ENCODE peak calls at places on chromosomes 16 and 17, in five cellular contexts. One of them, this sample, is unnamed.

GRCh38 chr17:44312396-44313104 is 4.1 kb downstream of the RUNDC3A start:
- DNase-seq in GM12878: no peak
- DNase-seq in A549: no peak
- DNase-seq in HepG2: no peak
- DNase-seq in K562: no peak
- DNase-seq in this sample: no peak

GRCh38 chr17:81393684-81394376 is 1.4 kb upstream of the BAHCC1 start:
- DNase-seq in K562: peak
- DNase-seq in GM12878: peak
- DNase-seq in HepG2: peak
- DNase-seq in A549: peak
- DNase-seq in this sample: peak

GRCh38 chr16:87851601-87852000 is 17.7 kb downstream of the SLC7A5 start:
- DNase-seq in A549: no peak
- DNase-seq in GM12878: no peak
- DNase-seq in K562: no peak
- DNase-seq in HepG2: no peak
- DNase-seq in this sample: no peak

GRCh38 chr16:53372942-53373871 is 61.1 kb upstream of the RBL2 start:
- DNase-seq in A549: peak
- DNase-seq in GM12878: no peak
- DNase-seq in K562: peak
- DNase-seq in HepG2: no peak
- DNase-seq in this sample: peak

GRCh38 chr17:16924701-16925440 is 47.0 kb downstream of the TNFRSF13B start:
- DNase-seq in HepG2: no peak
- DNase-seq in K562: no peak
- DNase-seq in GM12878: no peak
- DNase-seq in A549: no peak
- DNase-seq in this sample: no peak

GRCh38 chr16:82653550-82654511 is 27.1 kb downstream of the CDH13 start:
- DNase-seq in HepG2: peak
- DNase-seq in A549: peak
- DNase-seq in K562: no peak
- DNase-seq in GM12878: peak
- DNase-seq in this sample: peak

GRCh38 chr17:44200478-44201155 is 933 bp upstream of the ATXN7L3 start:
- DNase-seq in A549: no peak
- DNase-seq in K562: no peak
- DNase-seq in GM12878: no peak
- DNase-seq in HepG2: peak
- DNase-seq in this sample: peak

GRCh38 chr16:83402969-83403368 is 404.8 kb upstream of the HSBP1 start:
- DNase-seq in K562: no peak
- DNase-seq in HepG2: no peak
- DNase-seq in A549: no peak
- DNase-seq in GM12878: no peak
- DNase-seq in this sample: peak

GRCh38 chr16:2827831-2828520 is 2.1 kb upstream of the ZG16B start:
- DNase-seq in K562: peak
- DNase-seq in GM12878: no peak
- DNase-seq in HepG2: no peak
- DNase-seq in A549: no peak
- DNase-seq in this sample: peak

GRCh38 chr16:75320435-75320834 is 69.0 kb upstream of the BCAR1 start:
- DNase-seq in GM12878: no peak
- DNase-seq in A549: no peak
- DNase-seq in K562: no peak
- DNase-seq in HepG2: peak
- DNase-seq in this sample: no peak

GRCh38 chr17:38729886-38730525 is at the start of gene CISD3:
- DNase-seq in K562: peak
- DNase-seq in HepG2: peak
- DNase-seq in GM12878: no peak
- DNase-seq in A549: peak
- DNase-seq in this sample: peak

GRCh38 chr17:45043268-45043681 is 8.2 kb downstream of the DCAKD start:
- DNase-seq in A549: no peak
- DNase-seq in HepG2: no peak
- DNase-seq in K562: no peak
- DNase-seq in GM12878: no peak
- DNase-seq in this sample: no peak

GRCh38 chr17:34622862-34623261 is 43.5 kb downstream of the TMEM132E start:
- DNase-seq in HepG2: no peak
- DNase-seq in K562: no peak
- DNase-seq in GM12878: no peak
- DNase-seq in A549: no peak
- DNase-seq in this sample: no peak

GRCh38 chr17:37671813-37672544 is 28.7 kb upstream of the DDX52 start:
- DNase-seq in K562: no peak
- DNase-seq in HepG2: peak
- DNase-seq in GM12878: no peak
- DNase-seq in A549: peak
- DNase-seq in this sample: no peak

GRCh38 chr17:68565656-68566055 is 35.5 kb downstream of the FAM20A start:
- DNase-seq in A549: no peak
- DNase-seq in K562: no peak
- DNase-seq in GM12878: no peak
- DNase-seq in HepG2: no peak
- DNase-seq in this sample: no peak

GRCh38 chr16:68995011-68995504 is 110.4 kb upstream of the HAS3 start:
- DNase-seq in K562: no peak
- DNase-seq in HepG2: peak
- DNase-seq in A549: peak
- DNase-seq in GM12878: no peak
- DNase-seq in this sample: peak

GRCh38 chr16:77322757-77323156 is 112.1 kb downstream of the ADAMTS18 start:
- DNase-seq in A549: no peak
- DNase-seq in GM12878: no peak
- DNase-seq in HepG2: no peak
- DNase-seq in K562: no peak
- DNase-seq in this sample: no peak

GRCh38 chr16:27520982-27521673 is 28.6 kb downstream of the GTF3C1 start:
- DNase-seq in GM12878: no peak
- DNase-seq in K562: no peak
- DNase-seq in HepG2: no peak
- DNase-seq in A549: no peak
- DNase-seq in this sample: no peak

GRCh38 chr17:80359422-80360110 is 55.4 kb upstream of the ENDOV start:
- DNase-seq in GM12878: no peak
- DNase-seq in K562: no peak
- DNase-seq in A549: no peak
- DNase-seq in HepG2: no peak
- DNase-seq in this sample: no peak

GRCh38 chr17:77451271-77451893 is 310.6 kb downstream of the SEC14L1 start:
- DNase-seq in GM12878: no peak
- DNase-seq in HepG2: peak
- DNase-seq in A549: no peak
- DNase-seq in K562: peak
- DNase-seq in this sample: peak

GRCh38 chr16:27378871-27379580 is 22.9 kb upstream of the IL21R start:
- DNase-seq in GM12878: no peak
- DNase-seq in K562: no peak
- DNase-seq in A549: no peak
- DNase-seq in HepG2: no peak
- DNase-seq in this sample: no peak

GRCh38 chr16:73565263-73565662 is 517.3 kb upstream of the ZFHX3 start:
- DNase-seq in A549: no peak
- DNase-seq in HepG2: peak
- DNase-seq in GM12878: no peak
- DNase-seq in K562: no peak
- DNase-seq in this sample: peak

GRCh38 chr17:8681175-8681949 is 50.8 kb upstream of the MYH10 start:
- DNase-seq in HepG2: no peak
- DNase-seq in A549: no peak
- DNase-seq in K562: no peak
- DNase-seq in GM12878: no peak
- DNase-seq in this sample: no peak

GRCh38 chr16:84704253-84704652 is 4.5 kb downstream of the USP10 start:
- DNase-seq in A549: no peak
- DNase-seq in K562: no peak
- DNase-seq in HepG2: no peak
- DNase-seq in GM12878: no peak
- DNase-seq in this sample: no peak

GRCh38 chr16:58123896-58124600 is 5.1 kb downstream of the CFAP20 start:
- DNase-seq in GM12878: no peak
- DNase-seq in HepG2: no peak
- DNase-seq in K562: no peak
- DNase-seq in A549: no peak
- DNase-seq in this sample: no peak

GRCh38 chr17:73393381-73393780 is 81.6 kb upstream of the CDC42EP4 start:
- DNase-seq in HepG2: no peak
- DNase-seq in K562: no peak
- DNase-seq in A549: no peak
- DNase-seq in GM12878: no peak
- DNase-seq in this sample: no peak

GRCh38 chr17:81231121-81231645 is 7.7 kb downstream of the TEPSIN start:
- DNase-seq in A549: no peak
- DNase-seq in HepG2: no peak
- DNase-seq in GM12878: no peak
- DNase-seq in K562: no peak
- DNase-seq in this sample: no peak

GRCh38 chr16:66905633-66906539 is 12.8 kb downstream of the CDH16 start:
- DNase-seq in HepG2: peak
- DNase-seq in K562: peak
- DNase-seq in GM12878: no peak
- DNase-seq in A549: no peak
- DNase-seq in this sample: peak

GRCh38 chr17:80621335-80622169 is 76.9 kb downstream of the RPTOR start:
- DNase-seq in A549: no peak
- DNase-seq in HepG2: no peak
- DNase-seq in GM12878: no peak
- DNase-seq in K562: no peak
- DNase-seq in this sample: no peak

GRCh38 chr16:27222499-27223225 is 19.3 kb downstream of the KDM8 start:
- DNase-seq in HepG2: no peak
- DNase-seq in K562: no peak
- DNase-seq in A549: no peak
- DNase-seq in GM12878: no peak
- DNase-seq in this sample: no peak

GRCh38 chr16:81601008-81601428 is 156.4 kb downstream of the CMIP start:
- DNase-seq in HepG2: no peak
- DNase-seq in A549: peak
- DNase-seq in K562: no peak
- DNase-seq in GM12878: no peak
- DNase-seq in this sample: no peak

GRCh38 chr16:13021996-13022395 is 120.6 kb downstream of the SHISA9 start:
- DNase-seq in A549: no peak
- DNase-seq in GM12878: no peak
- DNase-seq in K562: no peak
- DNase-seq in HepG2: no peak
- DNase-seq in this sample: no peak

GRCh38 chr17:49646391-49647255 is 31.3 kb downstream of the SPOP start:
- DNase-seq in A549: no peak
- DNase-seq in HepG2: peak
- DNase-seq in GM12878: peak
- DNase-seq in K562: no peak
- DNase-seq in this sample: no peak

GRCh38 chr16:82192665-82193064 is 22.6 kb upstream of the MPHOSPH6 start:
- DNase-seq in HepG2: no peak
- DNase-seq in GM12878: no peak
- DNase-seq in K562: no peak
- DNase-seq in A549: no peak
- DNase-seq in this sample: no peak

GRCh38 chr17:73697872-73698271 is 53.6 kb upstream of the SDK2 start:
- DNase-seq in K562: no peak
- DNase-seq in HepG2: peak
- DNase-seq in GM12878: no peak
- DNase-seq in A549: no peak
- DNase-seq in this sample: peak

GRCh38 chr16:11254913-11255736 is 879 bp downstream of the SOCS1 start:
- DNase-seq in A549: peak
- DNase-seq in HepG2: no peak
- DNase-seq in GM12878: no peak
- DNase-seq in K562: peak
- DNase-seq in this sample: no peak

GRCh38 chr16:11253009-11253994 is 2.7 kb downstream of the SOCS1 start:
- DNase-seq in HepG2: no peak
- DNase-seq in A549: no peak
- DNase-seq in GM12878: no peak
- DNase-seq in K562: peak
- DNase-seq in this sample: no peak

GRCh38 chr16:11252482-11252931 is 3.5 kb downstream of the SOCS1 start:
- DNase-seq in K562: no peak
- DNase-seq in HepG2: no peak
- DNase-seq in GM12878: no peak
- DNase-seq in A549: no peak
- DNase-seq in this sample: no peak

GRCh38 chr16:11255737-11256656 is at the start of gene SOCS1:
- DNase-seq in HepG2: peak
- DNase-seq in K562: peak
- DNase-seq in A549: peak
- DNase-seq in GM12878: no peak
- DNase-seq in this sample: peak

GRCh38 chr16:11253995-11254912 is 1.8 kb downstream of the SOCS1 start:
- DNase-seq in HepG2: no peak
- DNase-seq in GM12878: no peak
- DNase-seq in A549: no peak
- DNase-seq in K562: peak
- DNase-seq in this sample: no peak
- TF ChIP-seq CTCF in HepG2: no peak
- TF ChIP-seq CTCF in GM12878: no peak
- TF ChIP-seq CTCF in A549: no peak
- TF ChIP-seq CTCF in K562: no peak
- TF ChIP-seq CTCF in this sample: no peak

GRCh38 chr17:1164935-1165556 is 14.7 kb downstream of the ABR start:
- DNase-seq in HepG2: no peak
- DNase-seq in K562: no peak
- DNase-seq in GM12878: no peak
- DNase-seq in A549: no peak
- DNase-seq in this sample: no peak
- TF ChIP-seq JUNB in HepG2: no peak
- TF ChIP-seq JUNB in K562: no peak
- TF ChIP-seq JUNB in GM12878: no peak
- TF ChIP-seq JUNB in A549: no peak
- TF ChIP-seq JUNB in this sample: no peak

DNA sequence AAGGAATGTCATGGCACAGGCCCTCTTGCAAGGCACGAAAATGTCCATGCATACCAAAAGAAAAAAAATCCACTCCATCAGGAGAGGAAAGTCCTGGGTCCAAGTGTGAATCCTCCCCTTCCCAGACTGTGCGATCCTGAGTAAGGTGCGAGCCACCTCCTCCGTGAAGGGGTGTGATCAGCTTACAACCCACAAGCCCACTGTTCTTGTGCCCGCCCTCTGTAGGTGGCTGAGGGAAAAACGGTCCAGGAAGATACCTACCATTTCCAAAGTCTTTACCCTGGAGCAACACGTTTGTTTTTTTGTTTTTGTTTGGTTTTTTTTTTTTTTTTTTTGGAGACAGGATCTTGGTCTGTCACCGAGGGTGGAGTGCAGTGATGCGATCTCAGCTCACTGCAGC is 116.5 kb downstream of the ZNF423 start:
- DNase-seq in A549: peak
- DNase-seq in HepG2: no peak
- DNase-seq in GM12878: no peak
- DNase-seq in K562: peak
- DNase-seq in this sample: peak
- TF ChIP-seq CTCF in A549: no peak
- TF ChIP-seq CTCF in HepG2: peak
- TF ChIP-seq CTCF in GM12878: no peak
- TF ChIP-seq CTCF in K562: peak
- TF ChIP-seq CTCF in this sample: peak

GRCh38 chr16:20352615-20353014 is at the start of gene UMOD:
- DNase-seq in GM12878: no peak
- DNase-seq in K562: no peak
- DNase-seq in A549: no peak
- DNase-seq in HepG2: no peak
- DNase-seq in this sample: no peak
- TF ChIP-seq JUNB in GM12878: no peak
- TF ChIP-seq JUNB in K562: no peak
- TF ChIP-seq JUNB in A549: no peak
- TF ChIP-seq JUNB in HepG2: no peak
- TF ChIP-seq JUNB in this sample: no peak

This sample was measured in GM23338.